ENCODE peak calls at places on chromosome 19, in four cellular contexts. K is tibial nerve, F is HepG2, W is IMR-90. A is an unnamed sample. For H3K36me3 and H3K4me1, the result is how much of the 10 kb centered on the place peaks cover.

GRCh38 chr19:40982594-40983101 is 8.4 kb upstream of the CYP2B6 start:
- DNase-seq in K (no peak), F (no peak), W (peak), A (no peak)

GRCh38 chr19:55250262-55251036 is 8.4 kb downstream of the PPP6R1 start:
- DNase-seq in K (no peak), F (no peak), W (no peak), A (no peak)

GRCh38 chr19:45668342-45668871 is 386 bp downstream of the GIPR start:
- DNase-seq in K (no peak), F (no peak), W (no peak), A (no peak)

GRCh38 chr19:13937479-13938360 is 497 bp downstream of the PODNL1 start:
- DNase-seq in K (no peak), F (no peak), W (no peak), A (no peak)

GRCh38 chr19:13841339-13842293 is 35.3 kb upstream of the NANOS3 start:
- DNase-seq in K (no peak), F (no peak), W (no peak), A (no peak)

GRCh38 chr19:14272623-14273022 is 66.7 kb upstream of the ADGRL1 start:
- DNase-seq in K (no peak), F (no peak), W (no peak), A (no peak)

GRCh38 chr19:31066385-31066784 is 282.9 kb downstream of the TSHZ3 start:
- DNase-seq in K (no peak), F (no peak), W (peak), A (no peak)

GRCh38 chr19:14432817-14433453 is at the start of gene PKN1:
- DNase-seq in K (no peak), F (no peak), W (no peak), A (no peak)

GRCh38 chr19:35879770-35880317 is 11.5 kb downstream of the APLP1 start:
- DNase-seq in K (peak), F (peak), W (peak), A (peak)

GRCh38 chr19:14786421-14786851 is 8.1 kb upstream of the ADGRE2 start:
- DNase-seq in K (no peak), F (no peak), W (no peak), A (no peak)

GRCh38 chr19:30851646-30852045 is 479.5 kb downstream of the ZNF536 start:
- DNase-seq in K (no peak), F (no peak), W (no peak), A (no peak)

GRCh38 chr19:33406521-33407139 is 33.1 kb downstream of the CEBPG start:
- DNase-seq in K (peak), F (peak), W (peak), A (peak)

GRCh38 chr19:49872245-49873148 is 4.7 kb downstream of the AKT1S1 start:
- DNase-seq in K (no peak), F (no peak), W (no peak), A (no peak)

GRCh38 chr19:49808762-49809154 is 4.3 kb downstream of the FUZ start:
- DNase-seq in K (peak), F (peak), W (peak), A (peak)

GRCh38 chr19:49217382-49217781 is 59.8 kb downstream of the TRPM4 start:
- DNase-seq in K (no peak), F (no peak), W (peak), A (no peak)

GRCh38 chr19:16447015-16447384 is 24.8 kb downstream of the EPS15L1 start:
- DNase-seq in K (peak), F (peak), W (peak), A (peak)

GRCh38 chr19:49801966-49802661 is 11.0 kb downstream of the FUZ start:
- DNase-seq in K (peak), F (no peak), W (peak), A (no peak)

GRCh38 chr19:31784631-31785237 is 435.5 kb upstream of the TSHZ3 start:
- DNase-seq in K (peak), F (no peak), W (no peak), A (no peak)

GRCh38 chr19:49442354-49442753 is 1.0 kb upstream of the SLC17A7 start:
- DNase-seq in K (peak), F (no peak), W (no peak), A (no peak)

GRCh38 chr19:58351996-58352755 is 1.1 kb downstream of the A1BG start:
- DNase-seq in K (no peak), F (no peak), W (no peak), A (no peak)

GRCh38 chr19:4326215-4326836 is 12.3 kb downstream of the STAP2 start:
- DNase-seq in K (no peak), F (no peak), W (no peak), A (no peak)

GRCh38 chr19:52689804-52690394 is 44.9 kb downstream of the ZNF611 start:
- DNase-seq in K (peak), F (no peak), W (no peak), A (no peak)

GRCh38 chr19:35115538-35115951 is at the start of gene FXYD3:
- DNase-seq in K (no peak), F (no peak), W (no peak), A (no peak)

GRCh38 chr19:19113040-19113541 is 25.2 kb downstream of the TMEM161A start:
- DNase-seq in K (no peak), F (peak), W (peak), A (no peak)

GRCh38 chr19:38023245-38023644 is 116.2 kb downstream of the SIPA1L3 start:
- DNase-seq in K (no peak), F (no peak), W (peak), A (no peak)

GRCh38 chr19:16587031-16588023 is 15.1 kb upstream of the SLC35E1 start:
- DNase-seq in K (peak), F (no peak), W (peak), A (no peak)

GRCh38 chr19:14550201-14550754 is 20.9 kb downstream of the TECR start:
- DNase-seq in K (no peak), F (no peak), W (no peak), A (no peak)

GRCh38 chr19:14367016-14367415 is 14.2 kb upstream of the ADGRE5 start:
- DNase-seq in K (no peak), F (no peak), W (no peak), A (no peak)

GRCh38 chr19:9362905-9363304 is at the start of gene ZNF177:
- DNase-seq in K (no peak), F (no peak), W (no peak), A (no peak)

GRCh38 chr19:28021316-28022185 is 1191.4 kb downstream of the UQCRFS1 start:
- DNase-seq in K (no peak), F (no peak), W (no peak), A (no peak)

GRCh38 chr19:9945319-9945966 is 9.1 kb upstream of the OLFM2 start:
- DNase-seq in K (peak), F (peak), W (peak), A (no peak)

GRCh38 chr19:7940841-7941240 is 2.6 kb downstream of the TIMM44 start:
- DNase-seq in K (no peak), F (no peak), W (no peak), A (no peak)

GRCh38 chr19:7944177-7944761 is 803 bp upstream of the TIMM44 start:
- DNase-seq in K (peak), F (peak), W (peak), A (peak)

GRCh38 chr19:7941895-7942596 is 1.4 kb downstream of the TIMM44 start:
- DNase-seq in K (no peak), F (no peak), W (no peak), A (no peak)

GRCh38 chr19:7942981-7943443 is 454 bp downstream of the TIMM44 start:
- DNase-seq in K (no peak), F (peak), W (no peak), A (no peak)

GRCh38 chr19:7943444-7944176 is at the start of gene TIMM44:
- DNase-seq in K (peak), F (peak), W (peak), A (peak)
- TF ChIP-seq POLR2A in K (peak), F (peak), W (peak), A (peak)

GRCh38 chr19:39144487-39145071 is 19.0 kb downstream of the PAK4 start:
- DNase-seq in K (no peak), F (no peak), W (peak), A (no peak)
- H3K36me3 ChIP-seq in K (under half), F (under half), W (under half), A (under half)

DNA sequence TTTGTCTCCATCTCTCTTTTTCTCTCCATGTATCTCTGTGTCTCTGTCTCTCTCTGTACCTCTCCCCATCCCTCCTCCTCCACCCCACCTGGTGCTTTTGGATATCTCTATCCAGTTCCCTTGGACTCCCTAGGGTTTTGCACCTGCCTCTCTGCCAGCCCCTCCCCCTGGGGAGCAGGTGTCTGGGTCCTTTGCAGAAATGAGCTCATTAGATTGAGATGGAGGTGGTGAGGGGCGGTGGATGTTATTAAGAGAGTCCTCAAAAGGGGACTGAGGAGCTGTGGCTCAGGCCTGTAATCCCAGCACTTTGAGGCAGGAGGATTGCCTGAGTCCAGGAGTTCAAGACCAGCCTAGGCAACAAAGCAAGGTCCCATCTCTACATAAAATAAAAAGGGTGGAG is 2.1 kb downstream of the KCNN4 start:
- DNase-seq in K (no peak), F (no peak), W (no peak), A (no peak)
- H3K4me1 ChIP-seq in K (under half), F (under half), W (under half), A (under half)

GRCh38 chr19:11346104-11346940 is at the start of the genes CCDC159 and TMEM205:
- DNase-seq in K (peak), F (peak), W (peak), A (peak)
- TF ChIP-seq POLR2A in K (peak), F (no peak), W (peak), A (peak)

DNA sequence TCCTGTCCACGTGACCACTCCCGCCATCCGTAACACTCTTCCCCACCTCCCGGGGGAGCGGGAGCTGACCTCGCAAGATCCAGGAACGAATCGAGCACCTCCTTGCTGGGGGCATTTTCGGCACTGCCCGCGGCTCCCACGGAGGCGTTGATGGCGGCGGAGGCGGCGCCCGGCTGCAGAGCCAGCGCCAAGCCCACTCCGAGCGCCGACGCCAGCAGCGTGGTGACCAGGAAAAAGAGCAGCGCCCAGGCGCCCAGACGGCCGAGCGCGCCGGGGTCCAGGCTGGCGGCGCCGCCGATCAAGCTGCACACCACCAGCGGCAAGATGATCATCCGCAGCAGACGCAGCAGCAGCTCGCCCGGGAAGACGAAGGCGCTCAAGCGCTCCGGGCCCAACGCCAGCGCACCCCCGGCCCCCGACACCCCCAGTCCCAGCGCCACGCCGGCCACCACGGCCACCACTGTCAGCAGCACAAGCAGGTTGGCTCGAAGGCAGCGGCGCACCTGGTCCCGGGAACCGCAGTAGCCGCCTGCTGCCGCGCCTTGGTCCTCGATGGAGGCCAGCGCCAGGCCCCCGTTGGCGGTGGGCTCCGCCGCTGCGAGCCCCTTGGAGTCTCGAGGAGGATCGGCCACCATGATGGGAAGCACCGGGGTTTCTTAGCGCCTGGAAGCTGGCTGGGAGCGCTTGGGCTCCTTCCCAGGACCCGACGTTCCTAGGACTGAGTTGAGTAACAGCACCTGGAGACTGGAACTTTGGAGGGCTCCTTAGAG is 878 bp downstream of the SLC1A5 start:
- DNase-seq in K (peak), F (peak), W (peak), A (no peak)
- H3K36me3 ChIP-seq in K (under half), F (under half), W (under half), A (under half)

DNA sequence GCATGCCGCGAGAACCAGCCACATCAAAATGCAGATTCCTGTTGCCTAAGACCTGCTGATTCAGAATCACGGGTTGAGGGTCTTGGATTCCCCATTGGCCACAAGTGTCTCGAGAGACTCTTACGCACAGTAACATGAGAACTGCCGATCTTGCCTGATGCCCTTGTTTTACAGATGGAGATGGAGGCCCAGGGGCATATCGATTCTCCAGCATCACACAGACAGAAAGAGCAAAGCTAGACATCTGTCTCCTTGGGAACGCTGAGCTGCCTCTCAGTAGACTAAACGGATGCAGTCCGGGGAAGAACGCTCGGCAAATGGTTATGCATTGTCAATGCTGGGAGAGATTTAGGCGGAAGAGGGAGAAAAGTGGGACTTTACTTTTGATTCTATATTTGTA is 5.4 kb downstream of the NLRP12 start:
- DNase-seq in K (no peak), F (no peak), W (no peak), A (no peak)
- H3K4me1 ChIP-seq in K (under half), F (under half), W (under half), A (under half)

DNA sequence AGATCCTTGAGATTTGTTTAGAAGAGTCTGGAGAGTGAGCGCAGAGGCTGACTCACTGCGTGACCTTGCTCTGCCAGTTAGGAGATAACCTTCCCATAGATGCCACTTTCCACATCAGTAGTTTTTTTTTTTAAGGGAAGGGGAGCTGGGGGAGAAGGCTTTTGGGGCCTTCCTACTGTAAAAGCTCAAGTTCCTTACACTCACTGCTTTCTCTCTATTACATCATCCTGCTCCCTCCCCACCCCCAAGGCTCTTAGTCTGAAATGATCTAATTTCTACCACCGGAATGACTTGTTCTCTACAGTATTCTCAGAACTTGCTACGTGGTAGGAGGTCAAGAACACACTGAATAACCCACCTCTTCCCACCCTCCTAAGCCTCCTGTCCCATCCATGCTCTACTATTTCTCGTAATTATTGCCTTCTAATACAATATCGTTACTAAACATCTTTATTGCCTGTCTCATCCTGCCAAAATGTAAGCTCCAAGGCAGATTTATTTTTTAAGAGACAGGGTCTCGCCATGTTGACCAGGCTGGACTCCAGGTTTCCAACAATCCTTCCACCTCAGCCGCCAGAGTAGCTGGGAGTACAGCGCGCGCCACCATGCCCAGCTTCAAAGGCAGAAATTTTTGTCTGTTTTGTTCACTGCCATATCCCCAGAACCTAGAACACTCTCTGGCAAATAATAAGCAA is 1.2 kb downstream of the LONP1 start:
- DNase-seq in K (no peak), F (peak), W (peak), A (no peak)
- TF ChIP-seq POLR2A in K (no peak), F (peak), W (peak), A (no peak)

GRCh38 chr19:1223018-1223855 is 14.6 kb downstream of the CBARP start:
- DNase-seq in K (no peak), F (no peak), W (peak), A (no peak)
- H3K36me3 ChIP-seq in K (half or more), F (under half), W (half or more), A (half or more)

GRCh38 chr19:39936020-39936419 is 1.6 kb upstream of the FCGBP start:
- DNase-seq in K (no peak), F (no peak), W (no peak), A (no peak)
- H3K4me1 ChIP-seq in K (under half), F (under half), W (under half), A (under half)